ENCODE peak calls at places on chromosome 18, in five cellular contexts. B is PC-3, J is GM23248, R is GM12878, W is neuronal stem cell. Y is an unnamed sample.

GRCh38 chr18:74652392-74652988 is 54.8 kb downstream of the ZNF407 start:
- DNase-seq in B (peak), J (peak), R (no peak), W (peak), Y (peak)

GRCh38 chr18:34976899-34977786 is 64.1 kb upstream of the MAPRE2 start:
- DNase-seq in B (no peak), J (peak), R (no peak), W (peak), Y (peak)

GRCh38 chr18:12334280-12335262 is 26.5 kb downstream of the TUBB6 start:
- DNase-seq in B (no peak), J (no peak), R (no peak), W (no peak), Y (peak)

GRCh38 chr18:80006726-80007125 is 18.4 kb upstream of the TXNL4A start:
- DNase-seq in B (no peak), J (no peak), R (no peak), W (no peak), Y (no peak)

GRCh38 chr18:63476666-63477065 is at the start of gene SERPINB5:
- DNase-seq in B (peak), J (no peak), R (no peak), W (no peak), Y (no peak)

GRCh38 chr18:25825066-25825465 is 265.3 kb downstream of the SS18 start:
- DNase-seq in B (no peak), J (no peak), R (no peak), W (no peak), Y (peak)

GRCh38 chr18:48825101-48825745 is 125.5 kb downstream of the SMAD7 start:
- DNase-seq in B (no peak), J (peak), R (no peak), W (no peak), Y (no peak)

GRCh38 chr18:80252136-80252535 is 4.8 kb upstream of the PARD6G start:
- DNase-seq in B (peak), J (peak), R (no peak), W (no peak), Y (no peak)

GRCh38 chr18:35691625-35692024 is 110.1 kb downstream of the GALNT1 start:
- DNase-seq in B (no peak), J (no peak), R (no peak), W (no peak), Y (no peak)

GRCh38 chr18:73918816-73919215 is 228.8 kb downstream of the FBXO15 start:
- DNase-seq in B (no peak), J (no peak), R (no peak), W (no peak), Y (no peak)

GRCh38 chr18:2686349-2686968 is 30.9 kb downstream of the SMCHD1 start:
- DNase-seq in B (no peak), J (peak), R (no peak), W (no peak), Y (no peak)

GRCh38 chr18:2692508-2692907 is 37.0 kb downstream of the SMCHD1 start:
- DNase-seq in B (no peak), J (no peak), R (no peak), W (no peak), Y (no peak)

GRCh38 chr18:2681993-2682603 is 26.6 kb downstream of the SMCHD1 start:
- DNase-seq in B (no peak), J (no peak), R (no peak), W (no peak), Y (no peak)

GRCh38 chr18:2683055-2683454 is 27.5 kb downstream of the SMCHD1 start:
- DNase-seq in B (no peak), J (peak), R (no peak), W (no peak), Y (no peak)

GRCh38 chr18:2687390-2688001 is 32.0 kb downstream of the SMCHD1 start:
- DNase-seq in B (no peak), J (no peak), R (peak), W (no peak), Y (no peak)
- H3K4me2 ChIP-seq in B (no peak), J (no peak), R (peak), W (no peak), Y (no peak)

GRCh38 chr18:13500891-13501887 is 225.2 kb downstream of the FAM210A start:
- DNase-seq in B (peak), J (peak), R (no peak), W (no peak), Y (no peak)
- H3K4me2 ChIP-seq in B (no peak), J (peak), R (peak), W (no peak), Y (peak)

GRCh38 chr18:24112464-24112863 is 26.4 kb upstream of the CABYR start:
- DNase-seq in B (no peak), J (no peak), R (no peak), W (no peak), Y (no peak)
- H3K4me2 ChIP-seq in B (peak), J (no peak), R (no peak), W (no peak), Y (no peak)

GRCh38 chr18:832085-832681 is 20.1 kb upstream of the YES1 start:
- DNase-seq in B (no peak), J (no peak), R (no peak), W (no peak), Y (peak)
- H3K4me2 ChIP-seq in B (peak), J (no peak), R (no peak), W (no peak), Y (peak)

GRCh38 chr18:51164327-51165290 is 32.9 kb downstream of the MEX3C start:
- DNase-seq in B (no peak), J (peak), R (no peak), W (no peak), Y (peak)

GRCh38 chr18:51162617-51163016 is 34.9 kb downstream of the MEX3C start:
- DNase-seq in B (no peak), J (no peak), R (no peak), W (no peak), Y (no peak)

GRCh38 chr18:51157215-51157614 is 40.3 kb downstream of the MEX3C start:
- DNase-seq in B (no peak), J (no peak), R (no peak), W (no peak), Y (no peak)

GRCh38 chr18:51163543-51163942 is 33.9 kb downstream of the MEX3C start:
- DNase-seq in B (no peak), J (no peak), R (no peak), W (no peak), Y (no peak)

GRCh38 chr18:51160646-51161045 is 36.8 kb downstream of the MEX3C start:
- DNase-seq in B (no peak), J (no peak), R (no peak), W (no peak), Y (no peak)
- H3K4me2 ChIP-seq in B (no peak), J (no peak), R (no peak), W (no peak), Y (no peak)

DNA sequence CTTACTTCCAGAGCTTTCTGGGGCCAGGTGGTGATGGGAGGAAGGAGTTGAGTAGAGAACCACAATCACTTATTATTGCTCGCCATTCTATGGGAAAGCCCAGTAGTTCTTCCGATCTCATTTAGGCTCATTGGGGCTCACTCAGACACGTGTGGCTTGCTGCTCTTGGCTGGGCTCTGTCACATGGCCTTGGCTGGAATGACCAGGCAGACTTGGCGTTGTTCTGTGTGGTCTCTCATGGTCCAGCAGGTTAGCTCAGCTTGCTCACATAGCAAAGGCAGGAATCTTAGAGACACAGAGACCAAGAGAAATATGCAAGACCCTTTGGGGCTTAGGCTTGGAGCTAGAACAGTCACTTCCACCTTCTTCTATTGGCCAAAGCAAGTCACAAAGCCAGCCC is 261.2 kb downstream of the LOXHD1 start:
- DNase-seq in B (no peak), J (no peak), R (no peak), W (no peak), Y (no peak)
- H3K4me2 ChIP-seq in B (no peak), J (no peak), R (no peak), W (no peak), Y (no peak)

GRCh38 chr18:23377669-23378469 is 75.2 kb upstream of the RIOK3 start:
- DNase-seq in B (peak), J (peak), R (peak), W (no peak), Y (no peak)
- H3K4me2 ChIP-seq in B (peak), J (peak), R (peak), W (no peak), Y (no peak)

GRCh38 chr18:55407191-55407590 is 180.8 kb downstream of the TCF4 start:
- DNase-seq in B (no peak), J (no peak), R (no peak), W (no peak), Y (no peak)
- H3K4me2 ChIP-seq in B (no peak), J (no peak), R (no peak), W (no peak), Y (no peak)

GRCh38 chr18:57655740-57656139 is 34.1 kb upstream of the NARS1 start:
- DNase-seq in B (no peak), J (no peak), R (no peak), W (no peak), Y (no peak)

GRCh38 chr18:57648414-57648813 is 26.8 kb upstream of the NARS1 start:
- DNase-seq in B (no peak), J (no peak), R (no peak), W (no peak), Y (no peak)

GRCh38 chr18:57644540-57644939 is 22.9 kb upstream of the NARS1 start:
- DNase-seq in B (peak), J (peak), R (no peak), W (no peak), Y (no peak)

GRCh38 chr18:57649536-57650495 is 28.2 kb upstream of the NARS1 start:
- DNase-seq in B (peak), J (peak), R (peak), W (no peak), Y (no peak)
- H3K4me2 ChIP-seq in B (peak), J (peak), R (no peak), W (no peak), Y (no peak)